ENCODE peak calls at places on chromosomes 6 and 20, in eight cellular contexts. One of them, this sample, is unnamed.

GRCh38 chr20:15155848-15156401 is 818.5 kb upstream of the FLRT3 start:
- DNase-seq in fibroblast of mammary gland: no peak
- DNase-seq in CD4-positive, alpha-beta T cell: no peak
- DNase-seq in brain microvascular endothelial cell: no peak
- DNase-seq in cardiac fibroblast: no peak
- DNase-seq in IMR-90: no peak
- DNase-seq in MM.1S: no peak
- DNase-seq in tibial artery: no peak
- DNase-seq in this sample: no peak

GRCh38 chr6:166381733-166382499 is 824 bp downstream of the MPC1 start:
- DNase-seq in MM.1S: peak
- DNase-seq in cardiac fibroblast: peak
- DNase-seq in tibial artery: peak
- DNase-seq in fibroblast of mammary gland: peak
- DNase-seq in CD4-positive, alpha-beta T cell: peak
- DNase-seq in IMR-90: peak
- DNase-seq in brain microvascular endothelial cell: peak
- DNase-seq in this sample: peak

GRCh38 chr20:40433341-40433861 is 255.6 kb downstream of the MAFB start:
- DNase-seq in MM.1S: no peak
- DNase-seq in fibroblast of mammary gland: no peak
- DNase-seq in brain microvascular endothelial cell: no peak
- DNase-seq in CD4-positive, alpha-beta T cell: no peak
- DNase-seq in cardiac fibroblast: no peak
- DNase-seq in IMR-90: no peak
- DNase-seq in tibial artery: no peak
- DNase-seq in this sample: no peak

GRCh38 chr6:64729522-64729921 is 977.5 kb downstream of the EYS start:
- DNase-seq in IMR-90: no peak
- DNase-seq in brain microvascular endothelial cell: no peak
- DNase-seq in CD4-positive, alpha-beta T cell: no peak
- DNase-seq in cardiac fibroblast: no peak
- DNase-seq in fibroblast of mammary gland: no peak
- DNase-seq in tibial artery: no peak
- DNase-seq in MM.1S: no peak
- DNase-seq in this sample: no peak

GRCh38 chr6:140541288-140541687 is 1166.8 kb upstream of the CITED2 start:
- DNase-seq in IMR-90: no peak
- DNase-seq in tibial artery: no peak
- DNase-seq in CD4-positive, alpha-beta T cell: no peak
- DNase-seq in MM.1S: no peak
- DNase-seq in brain microvascular endothelial cell: no peak
- DNase-seq in cardiac fibroblast: no peak
- DNase-seq in fibroblast of mammary gland: peak
- DNase-seq in this sample: no peak

GRCh38 chr6:79117752-79118151 is 39.7 kb upstream of the PHIP start:
- DNase-seq in cardiac fibroblast: peak
- DNase-seq in IMR-90: no peak
- DNase-seq in tibial artery: no peak
- DNase-seq in fibroblast of mammary gland: peak
- DNase-seq in MM.1S: no peak
- DNase-seq in CD4-positive, alpha-beta T cell: no peak
- DNase-seq in brain microvascular endothelial cell: peak
- DNase-seq in this sample: no peak

GRCh38 chr20:57651977-57652864 is 32.0 kb upstream of the ZBP1 start:
- DNase-seq in CD4-positive, alpha-beta T cell: no peak
- DNase-seq in tibial artery: no peak
- DNase-seq in fibroblast of mammary gland: no peak
- DNase-seq in cardiac fibroblast: no peak
- DNase-seq in brain microvascular endothelial cell: no peak
- DNase-seq in IMR-90: no peak
- DNase-seq in MM.1S: no peak
- DNase-seq in this sample: no peak

GRCh38 chr6:122749451-122750050 is 30.0 kb upstream of the FABP7 start:
- DNase-seq in tibial artery: no peak
- DNase-seq in CD4-positive, alpha-beta T cell: no peak
- DNase-seq in IMR-90: no peak
- DNase-seq in brain microvascular endothelial cell: no peak
- DNase-seq in cardiac fibroblast: no peak
- DNase-seq in MM.1S: no peak
- DNase-seq in fibroblast of mammary gland: no peak
- DNase-seq in this sample: no peak

GRCh38 chr6:39059496-39060310 is 11.1 kb downstream of the GLP1R start:
- DNase-seq in cardiac fibroblast: peak
- DNase-seq in CD4-positive, alpha-beta T cell: no peak
- DNase-seq in IMR-90: no peak
- DNase-seq in tibial artery: no peak
- DNase-seq in brain microvascular endothelial cell: no peak
- DNase-seq in fibroblast of mammary gland: peak
- DNase-seq in MM.1S: no peak
- DNase-seq in this sample: no peak

GRCh38 chr6:34491091-34491430 is 25.2 kb downstream of the PACSIN1 start:
- DNase-seq in brain microvascular endothelial cell: no peak
- DNase-seq in CD4-positive, alpha-beta T cell: no peak
- DNase-seq in tibial artery: peak
- DNase-seq in IMR-90: peak
- DNase-seq in fibroblast of mammary gland: peak
- DNase-seq in cardiac fibroblast: peak
- DNase-seq in MM.1S: no peak
- DNase-seq in this sample: no peak

GRCh38 chr6:223763-224162 is 68.5 kb upstream of the DUSP22 start:
- DNase-seq in cardiac fibroblast: peak
- DNase-seq in fibroblast of mammary gland: peak
- DNase-seq in brain microvascular endothelial cell: peak
- DNase-seq in tibial artery: no peak
- DNase-seq in MM.1S: no peak
- DNase-seq in CD4-positive, alpha-beta T cell: no peak
- DNase-seq in IMR-90: peak
- DNase-seq in this sample: no peak

GRCh38 chr6:89145962-89146747 is at the start of gene PM20D2:
- DNase-seq in tibial artery: peak
- DNase-seq in brain microvascular endothelial cell: no peak
- DNase-seq in MM.1S: peak
- DNase-seq in CD4-positive, alpha-beta T cell: peak
- DNase-seq in IMR-90: peak
- DNase-seq in cardiac fibroblast: peak
- DNase-seq in fibroblast of mammary gland: peak
- DNase-seq in this sample: peak

GRCh38 chr6:140101367-140101766 is 726.9 kb upstream of the CITED2 start:
- DNase-seq in CD4-positive, alpha-beta T cell: no peak
- DNase-seq in IMR-90: peak
- DNase-seq in tibial artery: no peak
- DNase-seq in brain microvascular endothelial cell: no peak
- DNase-seq in MM.1S: no peak
- DNase-seq in fibroblast of mammary gland: peak
- DNase-seq in cardiac fibroblast: no peak
- DNase-seq in this sample: no peak

GRCh38 chr6:111032493-111033140 is 50.8 kb downstream of the RPF2 start:
- DNase-seq in MM.1S: no peak
- DNase-seq in CD4-positive, alpha-beta T cell: no peak
- DNase-seq in cardiac fibroblast: no peak
- DNase-seq in fibroblast of mammary gland: no peak
- DNase-seq in tibial artery: no peak
- DNase-seq in brain microvascular endothelial cell: peak
- DNase-seq in IMR-90: peak
- DNase-seq in this sample: no peak

GRCh38 chr20:47456952-47457724 is 44.5 kb upstream of the NCOA3 start:
- DNase-seq in fibroblast of mammary gland: peak
- DNase-seq in cardiac fibroblast: peak
- DNase-seq in IMR-90: peak
- DNase-seq in brain microvascular endothelial cell: peak
- DNase-seq in MM.1S: no peak
- DNase-seq in CD4-positive, alpha-beta T cell: no peak
- DNase-seq in tibial artery: no peak
- DNase-seq in this sample: no peak

GRCh38 chr6:134510920-134511319 is 193.0 kb upstream of the SGK1 start:
- DNase-seq in tibial artery: no peak
- DNase-seq in CD4-positive, alpha-beta T cell: no peak
- DNase-seq in IMR-90: no peak
- DNase-seq in cardiac fibroblast: no peak
- DNase-seq in MM.1S: no peak
- DNase-seq in brain microvascular endothelial cell: no peak
- DNase-seq in fibroblast of mammary gland: peak
- DNase-seq in this sample: no peak

GRCh38 chr6:134512946-134513345 is 195.0 kb upstream of the SGK1 start:
- DNase-seq in cardiac fibroblast: peak
- DNase-seq in CD4-positive, alpha-beta T cell: no peak
- DNase-seq in brain microvascular endothelial cell: no peak
- DNase-seq in IMR-90: peak
- DNase-seq in MM.1S: no peak
- DNase-seq in fibroblast of mammary gland: peak
- DNase-seq in tibial artery: peak
- DNase-seq in this sample: no peak

GRCh38 chr6:134508862-134509498 is 191.1 kb upstream of the SGK1 start:
- DNase-seq in MM.1S: no peak
- DNase-seq in tibial artery: no peak
- DNase-seq in IMR-90: no peak
- DNase-seq in fibroblast of mammary gland: no peak
- DNase-seq in brain microvascular endothelial cell: no peak
- DNase-seq in CD4-positive, alpha-beta T cell: no peak
- DNase-seq in cardiac fibroblast: no peak
- DNase-seq in this sample: no peak

GRCh38 chr6:134511984-134512383 is 194.1 kb upstream of the SGK1 start:
- DNase-seq in brain microvascular endothelial cell: no peak
- DNase-seq in fibroblast of mammary gland: no peak
- DNase-seq in tibial artery: no peak
- DNase-seq in IMR-90: no peak
- DNase-seq in cardiac fibroblast: no peak
- DNase-seq in CD4-positive, alpha-beta T cell: no peak
- DNase-seq in MM.1S: no peak
- DNase-seq in this sample: no peak

GRCh38 chr6:134510121-134510520 is 192.2 kb upstream of the SGK1 start:
- DNase-seq in IMR-90: peak
- DNase-seq in CD4-positive, alpha-beta T cell: no peak
- DNase-seq in MM.1S: no peak
- DNase-seq in cardiac fibroblast: peak
- DNase-seq in brain microvascular endothelial cell: no peak
- DNase-seq in tibial artery: no peak
- DNase-seq in fibroblast of mammary gland: peak
- DNase-seq in this sample: no peak
- TF ChIP-seq CTCF in IMR-90: no peak
- TF ChIP-seq CTCF in CD4-positive, alpha-beta T cell: no peak
- TF ChIP-seq CTCF in MM.1S: no peak
- TF ChIP-seq CTCF in cardiac fibroblast: no peak
- TF ChIP-seq CTCF in brain microvascular endothelial cell: no peak
- TF ChIP-seq CTCF in tibial artery: no peak
- TF ChIP-seq CTCF in fibroblast of mammary gland: no peak
- TF ChIP-seq CTCF in this sample: no peak

GRCh38 chr6:132819405-132820145 is 5.2 kb downstream of the RPS12 start:
- DNase-seq in tibial artery: no peak
- DNase-seq in fibroblast of mammary gland: peak
- DNase-seq in MM.1S: no peak
- DNase-seq in CD4-positive, alpha-beta T cell: no peak
- DNase-seq in brain microvascular endothelial cell: no peak
- DNase-seq in cardiac fibroblast: peak
- DNase-seq in IMR-90: peak
- DNase-seq in this sample: no peak

GRCh38 chr6:132818404-132819359 is 4.3 kb downstream of the RPS12 start:
- DNase-seq in fibroblast of mammary gland: peak
- DNase-seq in IMR-90: peak
- DNase-seq in CD4-positive, alpha-beta T cell: no peak
- DNase-seq in MM.1S: no peak
- DNase-seq in tibial artery: no peak
- DNase-seq in brain microvascular endothelial cell: no peak
- DNase-seq in cardiac fibroblast: peak
- DNase-seq in this sample: no peak

GRCh38 chr6:132817554-132818403 is 3.4 kb downstream of the RPS12 start:
- DNase-seq in MM.1S: no peak
- DNase-seq in brain microvascular endothelial cell: no peak
- DNase-seq in fibroblast of mammary gland: no peak
- DNase-seq in IMR-90: no peak
- DNase-seq in cardiac fibroblast: no peak
- DNase-seq in CD4-positive, alpha-beta T cell: no peak
- DNase-seq in tibial artery: no peak
- DNase-seq in this sample: no peak

GRCh38 chr6:132814716-132815570 is 574 bp downstream of the RPS12 start:
- DNase-seq in CD4-positive, alpha-beta T cell: no peak
- DNase-seq in MM.1S: no peak
- DNase-seq in IMR-90: no peak
- DNase-seq in brain microvascular endothelial cell: no peak
- DNase-seq in fibroblast of mammary gland: no peak
- DNase-seq in tibial artery: no peak
- DNase-seq in cardiac fibroblast: peak
- DNase-seq in this sample: no peak

GRCh38 chr6:132816665-132817064 is 2.3 kb downstream of the RPS12 start:
- DNase-seq in CD4-positive, alpha-beta T cell: no peak
- DNase-seq in fibroblast of mammary gland: no peak
- DNase-seq in tibial artery: no peak
- DNase-seq in brain microvascular endothelial cell: no peak
- DNase-seq in MM.1S: no peak
- DNase-seq in cardiac fibroblast: no peak
- DNase-seq in IMR-90: no peak
- DNase-seq in this sample: no peak
- TF ChIP-seq CTCF in CD4-positive, alpha-beta T cell: no peak
- TF ChIP-seq CTCF in fibroblast of mammary gland: no peak
- TF ChIP-seq CTCF in tibial artery: no peak
- TF ChIP-seq CTCF in brain microvascular endothelial cell: no peak
- TF ChIP-seq CTCF in MM.1S: no peak
- TF ChIP-seq CTCF in cardiac fibroblast: no peak
- TF ChIP-seq CTCF in IMR-90: no peak
- TF ChIP-seq CTCF in this sample: no peak

GRCh38 chr6:138402833-138403187 is 1.2 kb upstream of the HEBP2 start:
- DNase-seq in brain microvascular endothelial cell: no peak
- DNase-seq in IMR-90: no peak
- DNase-seq in MM.1S: no peak
- DNase-seq in tibial artery: no peak
- DNase-seq in fibroblast of mammary gland: no peak
- DNase-seq in cardiac fibroblast: no peak
- DNase-seq in CD4-positive, alpha-beta T cell: no peak
- DNase-seq in this sample: no peak

GRCh38 chr6:138404666-138405337 is 779 bp downstream of the HEBP2 start:
- DNase-seq in tibial artery: no peak
- DNase-seq in cardiac fibroblast: peak
- DNase-seq in brain microvascular endothelial cell: no peak
- DNase-seq in MM.1S: no peak
- DNase-seq in CD4-positive, alpha-beta T cell: peak
- DNase-seq in fibroblast of mammary gland: no peak
- DNase-seq in IMR-90: no peak
- DNase-seq in this sample: peak

GRCh38 chr6:138401960-138402832 is 1.8 kb upstream of the HEBP2 start:
- DNase-seq in IMR-90: no peak
- DNase-seq in cardiac fibroblast: no peak
- DNase-seq in brain microvascular endothelial cell: no peak
- DNase-seq in MM.1S: no peak
- DNase-seq in CD4-positive, alpha-beta T cell: no peak
- DNase-seq in tibial artery: no peak
- DNase-seq in fibroblast of mammary gland: no peak
- DNase-seq in this sample: no peak

GRCh38 chr6:138403801-138404665 is at the start of gene HEBP2:
- DNase-seq in fibroblast of mammary gland: peak
- DNase-seq in cardiac fibroblast: peak
- DNase-seq in tibial artery: peak
- DNase-seq in brain microvascular endothelial cell: peak
- DNase-seq in CD4-positive, alpha-beta T cell: peak
- DNase-seq in IMR-90: peak
- DNase-seq in MM.1S: peak
- DNase-seq in this sample: peak

GRCh38 chr6:138403324-138403800 is 661 bp upstream of the HEBP2 start:
- DNase-seq in CD4-positive, alpha-beta T cell: peak
- DNase-seq in brain microvascular endothelial cell: no peak
- DNase-seq in cardiac fibroblast: peak
- DNase-seq in MM.1S: no peak
- DNase-seq in tibial artery: no peak
- DNase-seq in fibroblast of mammary gland: no peak
- DNase-seq in IMR-90: no peak
- DNase-seq in this sample: peak
- TF ChIP-seq CTCF in CD4-positive, alpha-beta T cell: no peak
- TF ChIP-seq CTCF in brain microvascular endothelial cell: peak
- TF ChIP-seq CTCF in cardiac fibroblast: no peak
- TF ChIP-seq CTCF in MM.1S: no peak
- TF ChIP-seq CTCF in tibial artery: no peak
- TF ChIP-seq CTCF in fibroblast of mammary gland: no peak
- TF ChIP-seq CTCF in IMR-90: peak
- TF ChIP-seq CTCF in this sample: no peak

GRCh38 chr20:560680-561079 is 17.1 kb upstream of the CSNK2A1 start:
- DNase-seq in fibroblast of mammary gland: no peak
- DNase-seq in brain microvascular endothelial cell: no peak
- DNase-seq in MM.1S: no peak
- DNase-seq in CD4-positive, alpha-beta T cell: no peak
- DNase-seq in tibial artery: no peak
- DNase-seq in IMR-90: no peak
- DNase-seq in cardiac fibroblast: no peak
- DNase-seq in this sample: no peak
- TF ChIP-seq CTCF in fibroblast of mammary gland: no peak
- TF ChIP-seq CTCF in brain microvascular endothelial cell: peak
- TF ChIP-seq CTCF in MM.1S: no peak
- TF ChIP-seq CTCF in CD4-positive, alpha-beta T cell: no peak
- TF ChIP-seq CTCF in tibial artery: no peak
- TF ChIP-seq CTCF in IMR-90: no peak
- TF ChIP-seq CTCF in cardiac fibroblast: no peak
- TF ChIP-seq CTCF in this sample: no peak

This sample was measured in nephron progenitor cell.